ENCODE peak calls at places on chromosomes 5 and 9, in six cellular contexts. One of them, this sample, is unnamed.

GRCh38 chr5:40334242-40334635 is 345.5 kb upstream of the PTGER4 start:
- DNase-seq in prostate gland: no peak
- DNase-seq in NCI-H774: no peak
- DNase-seq in fibroblast of mammary gland: no peak
- DNase-seq in G401: no peak
- DNase-seq in T follicular helper cell: no peak
- DNase-seq in this sample: no peak

GRCh38 chr5:78537821-78538220 is 110.8 kb downstream of the LHFPL2 start:
- DNase-seq in prostate gland: no peak
- DNase-seq in NCI-H774: no peak
- DNase-seq in fibroblast of mammary gland: peak
- DNase-seq in G401: peak
- DNase-seq in T follicular helper cell: no peak
- DNase-seq in this sample: peak

GRCh38 chr5:177402271-177403043 is 2.0 kb upstream of the PFN3 start:
- DNase-seq in prostate gland: peak
- DNase-seq in NCI-H774: peak
- DNase-seq in fibroblast of mammary gland: peak
- DNase-seq in G401: peak
- DNase-seq in T follicular helper cell: peak
- DNase-seq in this sample: peak

GRCh38 chr5:76811214-76811613 is 7.6 kb upstream of the F2RL1 start:
- DNase-seq in prostate gland: no peak
- DNase-seq in NCI-H774: no peak
- DNase-seq in fibroblast of mammary gland: peak
- DNase-seq in G401: no peak
- DNase-seq in T follicular helper cell: no peak
- DNase-seq in this sample: no peak

GRCh38 chr9:7984713-7985112 is 185.1 kb upstream of the DMAC1 start:
- DNase-seq in prostate gland: no peak
- DNase-seq in NCI-H774: no peak
- DNase-seq in fibroblast of mammary gland: no peak
- DNase-seq in G401: no peak
- DNase-seq in T follicular helper cell: no peak
- DNase-seq in this sample: no peak

GRCh38 chr5:128613111-128613510 is 75.1 kb upstream of the FBN2 start:
- DNase-seq in prostate gland: no peak
- DNase-seq in NCI-H774: no peak
- DNase-seq in fibroblast of mammary gland: peak
- DNase-seq in G401: no peak
- DNase-seq in T follicular helper cell: no peak
- DNase-seq in this sample: no peak

GRCh38 chr9:95574176-95574575 is 57.4 kb upstream of the PTCH1 start:
- DNase-seq in prostate gland: no peak
- DNase-seq in NCI-H774: peak
- DNase-seq in fibroblast of mammary gland: no peak
- DNase-seq in G401: no peak
- DNase-seq in T follicular helper cell: peak
- DNase-seq in this sample: no peak

GRCh38 chr5:103428411-103428871 is 134.1 kb downstream of the NUDT12 start:
- DNase-seq in prostate gland: peak
- DNase-seq in NCI-H774: peak
- DNase-seq in fibroblast of mammary gland: no peak
- DNase-seq in G401: no peak
- DNase-seq in T follicular helper cell: no peak
- DNase-seq in this sample: no peak

GRCh38 chr9:93354451-93354850 is 97.0 kb upstream of the FAM120A start:
- DNase-seq in prostate gland: no peak
- DNase-seq in NCI-H774: no peak
- DNase-seq in fibroblast of mammary gland: no peak
- DNase-seq in G401: no peak
- DNase-seq in T follicular helper cell: no peak
- DNase-seq in this sample: no peak

GRCh38 chr5:54390015-54390414 is 65.5 kb upstream of the HSPB3 start:
- DNase-seq in prostate gland: peak
- DNase-seq in NCI-H774: peak
- DNase-seq in fibroblast of mammary gland: peak
- DNase-seq in G401: peak
- DNase-seq in T follicular helper cell: no peak
- DNase-seq in this sample: no peak

GRCh38 chr5:174082286-174082685 is 36.8 kb downstream of the NSG2 start:
- DNase-seq in prostate gland: no peak
- DNase-seq in NCI-H774: peak
- DNase-seq in fibroblast of mammary gland: no peak
- DNase-seq in G401: peak
- DNase-seq in T follicular helper cell: no peak
- DNase-seq in this sample: no peak

GRCh38 chr9:123326030-123326586 is 29.9 kb upstream of the CRB2 start:
- DNase-seq in prostate gland: no peak
- DNase-seq in NCI-H774: no peak
- DNase-seq in fibroblast of mammary gland: no peak
- DNase-seq in G401: no peak
- DNase-seq in T follicular helper cell: no peak
- DNase-seq in this sample: no peak

GRCh38 chr9:134928796-134929559 is 11.3 kb upstream of the FCN1 start:
- DNase-seq in prostate gland: no peak
- DNase-seq in NCI-H774: no peak
- DNase-seq in fibroblast of mammary gland: no peak
- DNase-seq in G401: no peak
- DNase-seq in T follicular helper cell: no peak
- DNase-seq in this sample: peak

GRCh38 chr9:127979333-127980055 is 1.3 kb downstream of the EEIG1 start:
- DNase-seq in prostate gland: no peak
- DNase-seq in NCI-H774: no peak
- DNase-seq in fibroblast of mammary gland: peak
- DNase-seq in G401: peak
- DNase-seq in T follicular helper cell: no peak
- DNase-seq in this sample: no peak

GRCh38 chr9:114205171-114206015 is 50.1 kb downstream of the COL27A1 start:
- DNase-seq in prostate gland: peak
- DNase-seq in NCI-H774: no peak
- DNase-seq in fibroblast of mammary gland: no peak
- DNase-seq in G401: peak
- DNase-seq in T follicular helper cell: no peak
- DNase-seq in this sample: no peak

GRCh38 chr9:111983484-111983908 is 86.9 kb downstream of the UGCG start:
- DNase-seq in prostate gland: no peak
- DNase-seq in NCI-H774: no peak
- DNase-seq in fibroblast of mammary gland: no peak
- DNase-seq in G401: no peak
- DNase-seq in T follicular helper cell: no peak
- DNase-seq in this sample: peak

GRCh38 chr9:131478421-131478868 is 24.3 kb upstream of the POMT1 start:
- DNase-seq in prostate gland: no peak
- DNase-seq in NCI-H774: no peak
- DNase-seq in fibroblast of mammary gland: peak
- DNase-seq in G401: peak
- DNase-seq in T follicular helper cell: peak
- DNase-seq in this sample: no peak

GRCh38 chr5:115098041-115098702 is 71.5 kb downstream of the TRIM36 start:
- DNase-seq in prostate gland: peak
- DNase-seq in NCI-H774: no peak
- DNase-seq in fibroblast of mammary gland: peak
- DNase-seq in G401: peak
- DNase-seq in T follicular helper cell: peak
- DNase-seq in this sample: peak

GRCh38 chr9:31321686-31322085 is 1062.8 kb upstream of the ACO1 start:
- DNase-seq in prostate gland: no peak
- DNase-seq in NCI-H774: no peak
- DNase-seq in fibroblast of mammary gland: no peak
- DNase-seq in G401: no peak
- DNase-seq in T follicular helper cell: no peak
- DNase-seq in this sample: no peak

GRCh38 chr9:33320568-33321261 is 30.4 kb downstream of the NFX1 start:
- DNase-seq in prostate gland: no peak
- DNase-seq in NCI-H774: no peak
- DNase-seq in fibroblast of mammary gland: peak
- DNase-seq in G401: no peak
- DNase-seq in T follicular helper cell: no peak
- DNase-seq in this sample: no peak

GRCh38 chr5:171445910-171446516 is 26.6 kb downstream of the FGF18 start:
- DNase-seq in prostate gland: no peak
- DNase-seq in NCI-H774: no peak
- DNase-seq in fibroblast of mammary gland: peak
- DNase-seq in G401: no peak
- DNase-seq in T follicular helper cell: no peak
- DNase-seq in this sample: no peak

GRCh38 chr5:8098044-8098443 is 229.1 kb downstream of the MTRR start:
- DNase-seq in prostate gland: no peak
- DNase-seq in NCI-H774: no peak
- DNase-seq in fibroblast of mammary gland: no peak
- DNase-seq in G401: no peak
- DNase-seq in T follicular helper cell: no peak
- DNase-seq in this sample: no peak

GRCh38 chr5:175569701-175570100 is 88.2 kb upstream of the HRH2 start:
- DNase-seq in prostate gland: no peak
- DNase-seq in NCI-H774: no peak
- DNase-seq in fibroblast of mammary gland: no peak
- DNase-seq in G401: no peak
- DNase-seq in T follicular helper cell: no peak
- DNase-seq in this sample: no peak

GRCh38 chr5:142540774-142541466 is 145.0 kb downstream of the FGF1 start:
- DNase-seq in prostate gland: no peak
- DNase-seq in NCI-H774: no peak
- DNase-seq in fibroblast of mammary gland: peak
- DNase-seq in G401: no peak
- DNase-seq in T follicular helper cell: no peak
- DNase-seq in this sample: no peak

GRCh38 chr9:86713456-86713855 is 233.8 kb downstream of the GAS1 start:
- DNase-seq in prostate gland: no peak
- DNase-seq in NCI-H774: no peak
- DNase-seq in fibroblast of mammary gland: peak
- DNase-seq in G401: no peak
- DNase-seq in T follicular helper cell: no peak
- DNase-seq in this sample: no peak

GRCh38 chr5:140221697-140222223 is 46.8 kb downstream of the CYSTM1 start:
- DNase-seq in prostate gland: no peak
- DNase-seq in NCI-H774: no peak
- DNase-seq in fibroblast of mammary gland: peak
- DNase-seq in G401: no peak
- DNase-seq in T follicular helper cell: no peak
- DNase-seq in this sample: peak

GRCh38 chr9:136178061-136178772 is 26.7 kb downstream of the LHX3 start:
- DNase-seq in prostate gland: no peak
- DNase-seq in NCI-H774: no peak
- DNase-seq in fibroblast of mammary gland: no peak
- DNase-seq in G401: no peak
- DNase-seq in T follicular helper cell: no peak
- DNase-seq in this sample: no peak

GRCh38 chr9:34985311-34985899 is 4.1 kb upstream of the DNAJB5 start:
- DNase-seq in prostate gland: peak
- DNase-seq in NCI-H774: peak
- DNase-seq in fibroblast of mammary gland: peak
- DNase-seq in G401: peak
- DNase-seq in T follicular helper cell: peak
- DNase-seq in this sample: peak

GRCh38 chr5:34775886-34776285 is 63.1 kb upstream of the TTC23L start:
- DNase-seq in prostate gland: no peak
- DNase-seq in NCI-H774: no peak
- DNase-seq in fibroblast of mammary gland: no peak
- DNase-seq in G401: no peak
- DNase-seq in T follicular helper cell: no peak
- DNase-seq in this sample: no peak

GRCh38 chr5:34452170-34452828 is 203.8 kb upstream of the RAI14 start:
- DNase-seq in prostate gland: no peak
- DNase-seq in NCI-H774: peak
- DNase-seq in fibroblast of mammary gland: peak
- DNase-seq in G401: no peak
- DNase-seq in T follicular helper cell: no peak
- DNase-seq in this sample: no peak

GRCh38 chr5:1330146-1330846 is 14.6 kb downstream of the CLPTM1L start:
- DNase-seq in prostate gland: peak
- DNase-seq in NCI-H774: no peak
- DNase-seq in fibroblast of mammary gland: no peak
- DNase-seq in G401: no peak
- DNase-seq in T follicular helper cell: no peak
- DNase-seq in this sample: no peak

GRCh38 chr9:93813687-93814560 is 141.2 kb downstream of the BARX1 start:
- DNase-seq in prostate gland: no peak
- DNase-seq in NCI-H774: peak
- DNase-seq in fibroblast of mammary gland: no peak
- DNase-seq in G401: no peak
- DNase-seq in T follicular helper cell: no peak
- DNase-seq in this sample: no peak

GRCh38 chr5:133460172-133460758 is 152.1 kb downstream of the FSTL4 start:
- DNase-seq in prostate gland: no peak
- DNase-seq in NCI-H774: peak
- DNase-seq in fibroblast of mammary gland: peak
- DNase-seq in G401: no peak
- DNase-seq in T follicular helper cell: no peak
- DNase-seq in this sample: no peak

GRCh38 chr5:176921669-176922196 is 22.6 kb upstream of the HK3 start:
- DNase-seq in prostate gland: no peak
- DNase-seq in NCI-H774: no peak
- DNase-seq in fibroblast of mammary gland: no peak
- DNase-seq in G401: no peak
- DNase-seq in T follicular helper cell: no peak
- DNase-seq in this sample: no peak

This sample was measured in MV-4-11.